ENCODE peak calls at places on chromosomes 4 and X, in four cellular contexts. M is HepG2, Q is GM12878, E is K562. Z is an unnamed sample.

GRCh38 chrX:21926527-21927278 is 13.8 kb upstream of the SMS start:
- DNase-seq in Q (no peak), E (peak), M (peak), Z (no peak)

GRCh38 chr4:148214529-148215166 is 227.6 kb downstream of the NR3C2 start:
- DNase-seq in M (no peak), E (no peak), Q (no peak), Z (no peak)

GRCh38 chrX:153336128-153336894 is 2.4 kb downstream of the ZNF275 start:
- DNase-seq in M (no peak), E (no peak), Q (no peak), Z (no peak)

GRCh38 chr4:96753216-96753615 is 913.3 kb downstream of the PDHA2 start:
- DNase-seq in M (no peak), Q (no peak), E (no peak), Z (no peak)

GRCh38 chr4:155079866-155080265 is 128.6 kb upstream of the NPY2R start:
- DNase-seq in E (no peak), M (no peak), Q (no peak), Z (no peak)

GRCh38 chr4:2714071-2714770 is 41.9 kb downstream of the TNIP2 start:
- DNase-seq in E (no peak), M (no peak), Q (no peak), Z (peak)

GRCh38 chr4:535924-536281 is 36.9 kb downstream of the PIGG start:
- DNase-seq in E (no peak), Q (no peak), M (no peak), Z (no peak)

GRCh38 chr4:40918330-40918729 is 168.6 kb downstream of the NSUN7 start:
- DNase-seq in M (no peak), Q (no peak), E (no peak), Z (peak)

GRCh38 chr4:19736968-19737756 is 514.5 kb upstream of the SLIT2 start:
- DNase-seq in M (no peak), E (no peak), Q (no peak), Z (no peak)

GRCh38 chr4:170741856-170742255 is 652.1 kb upstream of the AADAT start:
- DNase-seq in E (no peak), M (no peak), Q (no peak), Z (no peak)

GRCh38 chr4:62256469-62256868 is 1056.3 kb downstream of the ADGRL3 start:
- DNase-seq in Q (no peak), M (no peak), E (no peak), Z (no peak)

GRCh38 chrX:147917700-147918694 is 6.3 kb downstream of the FMR1 start:
- DNase-seq in M (no peak), E (peak), Q (peak), Z (no peak)

GRCh38 chrX:9911479-9911878 is 55.7 kb upstream of the CLDN34 start:
- DNase-seq in E (no peak), Q (no peak), M (no peak), Z (no peak)

GRCh38 chr4:113825272-113825671 is 63.7 kb upstream of the CAMK2D start:
- DNase-seq in M (no peak), E (no peak), Q (peak), Z (no peak)

GRCh38 chrX:114841051-114841450 is 176.4 kb downstream of the IL13RA2 start:
- DNase-seq in M (no peak), E (no peak), Q (no peak), Z (no peak)

GRCh38 chrX:43655961-43656494 is at the start of gene MAOA:
- DNase-seq in Q (no peak), M (peak), E (no peak), Z (peak)

GRCh38 chr4:124526760-124527159 is 185.8 kb downstream of the ANKRD50 start:
- DNase-seq in M (peak), Q (no peak), E (no peak), Z (no peak)

GRCh38 chr4:80362578-80363181 is 27.1 kb downstream of the CFAP299 start:
- DNase-seq in M (peak), Q (no peak), E (peak), Z (peak)

GRCh38 chr4:165668694-165669093 is 204.3 kb upstream of the TLL1 start:
- DNase-seq in M (no peak), Q (no peak), E (no peak), Z (no peak)

GRCh38 chrX:46803140-46803539 is 33.7 kb upstream of the RP2 start:
- DNase-seq in E (peak), M (peak), Q (no peak), Z (no peak)

GRCh38 chr4:179398414-179398813 is 1956.2 kb upstream of the AGA start:
- DNase-seq in M (no peak), E (no peak), Q (no peak), Z (no peak)

GRCh38 chrX:44675364-44676024 is 132.8 kb upstream of the FUNDC1 start:
- DNase-seq in M (no peak), E (peak), Q (no peak), Z (peak)

GRCh38 chr4:80255374-80256095 is 10.9 kb upstream of the FGF5 start:
- DNase-seq in Q (no peak), M (no peak), E (no peak), Z (no peak)

GRCh38 chrX:31483336-31483735 is 411.5 kb upstream of the FTHL17 start:
- DNase-seq in Q (no peak), M (no peak), E (no peak), Z (no peak)

GRCh38 chrX:103329991-103330390 is at the start of gene TCEAL7:
- DNase-seq in Q (no peak), E (no peak), M (no peak), Z (peak)

GRCh38 chrX:112808007-112808406 is 32.6 kb downstream of the AMOT start:
- DNase-seq in M (no peak), E (no peak), Q (no peak), Z (no peak)

GRCh38 chr4:73222466-73223257 is 35.9 kb downstream of the ANKRD17 start:
- DNase-seq in E (peak), Q (peak), M (peak), Z (peak)

GRCh38 chrX:110863883-110864282 is 68.3 kb upstream of the CHRDL1 start:
- DNase-seq in Q (no peak), E (no peak), M (no peak), Z (no peak)

GRCh38 chrX:20513185-20513584 is 246.5 kb upstream of the RPS6KA3 start:
- DNase-seq in E (no peak), Q (no peak), M (no peak), Z (no peak)

GRCh38 chrX:37330642-37331041 is 18.5 kb upstream of the PRRG1 start:
- DNase-seq in E (no peak), M (no peak), Q (no peak), Z (no peak)

GRCh38 chr4:148052448-148052847 is 320.6 kb downstream of the ARHGAP10 start:
- DNase-seq in E (no peak), M (no peak), Q (no peak), Z (no peak)

GRCh38 chrX:49203536-49203935 is 3.5 kb upstream of the SYP start:
- DNase-seq in M (no peak), Q (no peak), E (no peak), Z (no peak)

GRCh38 chrX:18702362-18703195 is 4.9 kb upstream of the PPEF1 start:
- DNase-seq in M (no peak), Q (no peak), E (no peak), Z (no peak)

GRCh38 chr4:74823194-74823593 is 28.9 kb upstream of the BTC start:
- DNase-seq in E (no peak), Q (no peak), M (no peak), Z (no peak)

GRCh38 chrX:129939986-129940385 is 34.0 kb downstream of the UTP14A start:
- DNase-seq in E (no peak), M (no peak), Q (no peak), Z (no peak)

GRCh38 chr4:69322055-69322454 is 41.8 kb downstream of the UGT2B28 start:
- DNase-seq in Q (no peak), E (no peak), M (no peak), Z (no peak)

GRCh38 chrX:6311540-6311939 is 82.9 kb upstream of the NLGN4X start:
- DNase-seq in M (no peak), Q (no peak), E (no peak), Z (no peak)

GRCh38 chr4:26985836-26986235 is 125.2 kb downstream of the STIM2 start:
- DNase-seq in E (peak), M (no peak), Q (peak), Z (no peak)

GRCh38 chr4:119103263-119103662 is 32.4 kb upstream of the MYOZ2 start:
- DNase-seq in Q (no peak), E (peak), M (peak), Z (no peak)

GRCh38 chr4:184668511-184669114 is 19.1 kb downstream of the PRIMPOL start:
- DNase-seq in M (no peak), Q (no peak), E (no peak), Z (no peak)
- TF ChIP-seq ZBTB33 in M (no peak), Q (no peak), E (no peak), Z (no peak)

GRCh38 chr4:79046191-79046590 is 107.0 kb upstream of the PAQR3 start:
- DNase-seq in M (no peak), Q (no peak), E (no peak), Z (no peak)

GRCh38 chr4:79044260-79044659 is 105.0 kb upstream of the PAQR3 start:
- DNase-seq in E (peak), Q (no peak), M (no peak), Z (no peak)

GRCh38 chr4:79042079-79042674 is 102.9 kb upstream of the PAQR3 start:
- DNase-seq in M (peak), E (peak), Q (no peak), Z (peak)
- TF ChIP-seq FOXM1 in M (no peak), E (no peak), Q (no peak), Z (no peak)

DNA sequence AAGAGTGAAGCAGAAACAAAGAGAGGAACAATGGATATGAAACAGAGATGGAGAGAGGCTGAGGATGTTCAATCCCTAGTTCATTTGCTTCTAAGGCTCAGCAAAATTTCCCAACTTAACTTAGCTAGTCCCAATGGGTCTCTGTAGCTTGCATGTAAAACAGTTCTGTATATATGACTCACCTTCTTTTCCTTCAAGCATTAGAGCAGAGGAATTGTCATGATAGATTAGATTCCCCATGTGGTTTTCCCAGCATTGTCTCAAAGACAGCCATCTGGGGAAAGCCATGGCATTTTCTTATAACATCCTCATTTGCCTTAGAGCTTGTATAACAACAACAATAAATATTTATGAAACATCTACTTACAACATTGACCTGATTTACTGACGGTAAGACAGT is 93.9 kb upstream of the GATB start:
- DNase-seq in E (no peak), Q (no peak), M (no peak), Z (no peak)
- TF ChIP-seq ZBTB33 in E (no peak), Q (no peak), M (no peak), Z (no peak)

GRCh38 chr4:161252520-161253141 is 911.2 kb downstream of the FSTL5 start:
- DNase-seq in M (peak), Q (peak), E (peak), Z (no peak)
- TF ChIP-seq FOXM1 in M (no peak), Q (no peak), E (no peak), Z (no peak)

GRCh38 chr4:188387134-188387791 is 248.0 kb downstream of the TRIML1 start:
- DNase-seq in M (no peak), Q (no peak), E (no peak), Z (no peak)
- TF ChIP-seq ZBTB33 in M (no peak), Q (no peak), E (no peak), Z (no peak)

DNA sequence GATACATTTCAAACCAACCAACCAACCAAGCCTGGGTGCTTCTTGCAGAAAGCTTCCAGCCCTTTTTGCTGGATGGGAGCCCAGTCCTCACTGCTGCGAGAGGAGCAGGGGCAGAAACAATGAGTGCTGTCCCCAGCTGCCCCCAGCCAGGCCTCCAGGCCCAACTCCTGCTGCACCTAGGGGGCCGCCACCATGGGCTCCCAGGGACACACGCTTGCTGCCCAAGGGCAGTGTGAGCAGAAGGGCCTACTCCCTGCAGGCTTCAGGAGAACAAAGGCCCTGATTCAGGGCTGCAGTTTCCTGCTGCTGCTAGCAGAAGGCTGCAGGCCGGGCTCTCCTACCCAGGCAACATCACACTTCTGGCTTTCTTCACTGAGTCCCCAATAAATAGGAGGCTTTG is 37.7 kb upstream of the ENPP6 start:
- DNase-seq in M (no peak), E (no peak), Q (no peak), Z (peak)
- TF ChIP-seq FOXM1 in M (no peak), E (no peak), Q (no peak), Z (no peak)